ENCODE peak calls at places on chromosomes 6 and 20, in five cellular contexts. J is activated CD4-positive, alpha-beta T cell treated with anti-CD3 and anti-CD28 coated beads, Interleukin-2, amount 50 U/mL, for 24 hours; V is occipital lobe; H is globus pallidus; X is NCI-H1436. E is an unnamed sample.
A peak's percentile ranks its signal among the peaks of the same experiment; 100 is the strongest.

GRCh38 chr6:52330470-52330869 is 31.5 kb upstream of the PAQR8 start:
- DNase-seq in V (no peak), J (no peak), H (no peak), X (no peak), E (no peak)

GRCh38 chr6:134735461-134735860 is 214.4 kb downstream of the ALDH8A1 start:
- DNase-seq in J (no peak), V (no peak), H (no peak), X (no peak), E (no peak)

GRCh38 chr6:3205913-3206312 is 21.5 kb downstream of the TUBB2B start:
- DNase-seq in X (no peak), H (no peak), V (peak; percentile 19), J (no peak), E (no peak)

GRCh38 chr6:122712864-122713612 is 66.5 kb upstream of the FABP7 start:
- DNase-seq in V (no peak), X (peak; percentile 66), H (peak; percentile 26), J (no peak), E (no peak)

GRCh38 chr6:41191569-41191968 is 9.4 kb downstream of the TREML2 start:
- DNase-seq in X (no peak), V (no peak), J (no peak), H (no peak), E (no peak)

GRCh38 chr6:157239671-157240058 is 83.7 kb downstream of the TMEM242 start:
- DNase-seq in V (no peak), X (no peak), J (no peak), H (no peak), E (no peak)

GRCh38 chr6:130906736-130907381 is 79.7 kb downstream of the SMLR1 start:
- DNase-seq in J (no peak), H (no peak), V (no peak), X (no peak), E (peak; percentile 50)

GRCh38 chr20:34571753-34572152 is 13.2 kb downstream of the MAP1LC3A start:
- DNase-seq in V (no peak), X (no peak), H (no peak), J (no peak), E (no peak)

GRCh38 chr6:121582262-121582661 is 146.8 kb downstream of the GJA1 start:
- DNase-seq in J (no peak), V (no peak), X (no peak), H (no peak), E (no peak)

GRCh38 chr6:150607044-150607650 is 7.5 kb downstream of the PLEKHG1 start:
- DNase-seq in H (no peak), V (no peak), J (no peak), X (no peak), E (no peak)

GRCh38 chr20:25623225-25623735 is 534 bp downstream of the NANP start:
- DNase-seq in X (no peak), V (peak; percentile 34), J (peak; percentile 17), H (peak; percentile 26), E (peak; percentile 34)

GRCh38 chr6:41027251-41027650 is 11.8 kb downstream of the UNC5CL start:
- DNase-seq in X (no peak), J (no peak), H (no peak), V (no peak), E (no peak)

GRCh38 chr6:26613717-26614683 is 17.2 kb downstream of the ABT1 start:
- DNase-seq in H (no peak), J (no peak), V (no peak), X (no peak), E (no peak)

GRCh38 chr20:35491823-35492222 is 36.4 kb downstream of the CEP250 start:
- DNase-seq in H (no peak), X (no peak), V (no peak), J (no peak), E (no peak)

GRCh38 chr6:130365166-130366010 is 429 bp upstream of the TMEM200A start:
- DNase-seq in H (no peak), X (peak; percentile 3), J (peak; percentile 24), V (no peak), E (peak; percentile 55)

GRCh38 chr6:95439741-95440140 is 137.6 kb upstream of the MANEA start:
- DNase-seq in V (no peak), X (no peak), J (no peak), H (no peak), E (no peak)

GRCh38 chr20:19407731-19408130 is 195.3 kb downstream of the SLC24A3 start:
- DNase-seq in X (no peak), J (no peak), H (no peak), V (no peak), E (no peak)

GRCh38 chr20:49657118-49657901 is 56.4 kb downstream of the B4GALT5 start:
- DNase-seq in X (no peak), J (no peak), H (no peak), V (no peak), E (no peak)

GRCh38 chr20:32920066-32920465 is 61.3 kb downstream of the EFCAB8 start:
- DNase-seq in H (no peak), X (no peak), V (no peak), J (no peak), E (no peak)

GRCh38 chr6:18042536-18043145 is 55.2 kb upstream of the KIF13A start:
- DNase-seq in X (no peak), V (no peak), J (no peak), H (no peak), E (no peak)

E was measured in HS-27A.